ENCODE peak calls at places on chromosomes 16 and 17, in six cellular contexts. R, V, W, E, Y and L are unnamed samples.

GRCh38 chr17:66964930-66965800 is 658 bp downstream of the CACNG4 start:
- DNase-seq in Y (no peak), W (peak; percentile 58), E (peak; percentile 80), V (no peak), R (peak; percentile 2), L (no peak)

GRCh38 chr16:88473666-88474534 is 20.8 kb downstream of the ZFPM1 start:
- DNase-seq in E (no peak), Y (no peak), V (no peak), R (no peak), W (no peak), L (no peak)

GRCh38 chr17:76710863-76711611 is at the start of gene MXRA7:
- DNase-seq in W (peak; percentile 60), E (peak; percentile 61), R (no peak), V (no peak), Y (peak; percentile 39), L (peak; percentile 88)

GRCh38 chr16:53968454-53968853 is 264.5 kb downstream of the FTO start:
- DNase-seq in E (no peak), W (no peak), Y (no peak), V (no peak), R (no peak), L (no peak)

GRCh38 chr17:15157051-15157450 is 108.1 kb downstream of the PMP22 start:
- DNase-seq in E (no peak), R (peak; percentile 23), Y (no peak), V (no peak), W (no peak), L (no peak)

GRCh38 chr16:11390573-11391495 is 45.6 kb downstream of the RMI2 start:
- DNase-seq in E (peak; percentile 83), W (no peak), V (no peak), Y (no peak), R (no peak), L (no peak)

GRCh38 chr17:38908676-38909181 is 16.7 kb upstream of the LASP1NB start:
- DNase-seq in V (no peak), W (no peak), Y (no peak), R (no peak), E (no peak), L (no peak)

GRCh38 chr17:67186782-67187181 is 58.2 kb downstream of the HELZ start:
- DNase-seq in Y (no peak), W (no peak), E (no peak), V (no peak), R (no peak), L (no peak)

GRCh38 chr16:74738816-74739215 is 35.8 kb downstream of the FA2H start:
- DNase-seq in R (no peak), W (no peak), Y (no peak), E (no peak), V (no peak), L (no peak)

GRCh38 chr17:7716901-7717755 is at the start of gene DNAH2:
- DNase-seq in W (peak; percentile 70), R (peak; percentile 72), E (peak; percentile 86), Y (peak; percentile 64), V (peak; percentile 80), L (peak; percentile 79)

GRCh38 chr16:84503751-84504395 is 586 bp downstream of the MEAK7 start:
- DNase-seq in E (no peak), R (no peak), V (no peak), W (no peak), Y (peak; percentile 64), L (no peak)

GRCh38 chr17:3282901-3283300 is 15.3 kb downstream of the OR3A1 start:
- DNase-seq in R (no peak), W (no peak), V (no peak), E (no peak), Y (no peak), L (no peak)

GRCh38 chr16:66568355-66568754 is 2.1 kb downstream of the CMTM1 start:
- DNase-seq in W (no peak), V (no peak), R (no peak), E (no peak), Y (no peak), L (no peak)

GRCh38 chr17:39096435-39097158 is 54.8 kb downstream of the PLXDC1 start:
- DNase-seq in V (no peak), R (no peak), W (peak; percentile 18), Y (no peak), E (no peak), L (no peak)

GRCh38 chr17:835263-835662 is 53.1 kb downstream of the MRM3 start:
- DNase-seq in Y (peak; percentile 95), E (no peak), V (peak; percentile 97), W (no peak), R (peak; percentile 84), L (no peak)

GRCh38 chr17:18955009-18955408 is 3.0 kb downstream of the SLC5A10 start:
- DNase-seq in E (no peak), V (no peak), R (no peak), W (no peak), Y (no peak), L (no peak)

GRCh38 chr17:60169921-60170817 is 20.4 kb downstream of the CA4 start:
- DNase-seq in R (no peak), Y (no peak), E (no peak), V (peak; percentile 46), W (no peak), L (no peak)